ENCODE peak calls at places on chromosomes 16 and 17, in six cellular contexts. One of them, this sample, is unnamed.

GRCh38 chr17:30831257-30831656 is 509 bp upstream of the ATAD5 start:
- DNase-seq in stimulated activated CD4-positive, alpha-beta T cell treated with anti-CD3 and anti-CD28 coated beads, TNF-alpha, amount 100 ng/mL, for 48 hours: no peak
- DNase-seq in aorta: no peak
- DNase-seq in posterior vena cava: no peak
- DNase-seq in H7: peak
- DNase-seq in stimulated activated CD8-positive, alpha-beta memory T cell treated with anti-CD3 and anti-CD28 coated beads, Interleukin-15, amount 100 ng/mL, for 24 hours: no peak
- DNase-seq in this sample: no peak

GRCh38 chr16:8887438-8887765 is 5.3 kb downstream of the LITAFD start:
- DNase-seq in stimulated activated CD4-positive, alpha-beta T cell treated with anti-CD3 and anti-CD28 coated beads, TNF-alpha, amount 100 ng/mL, for 48 hours: no peak
- DNase-seq in aorta: no peak
- DNase-seq in posterior vena cava: peak
- DNase-seq in H7: no peak
- DNase-seq in stimulated activated CD8-positive, alpha-beta memory T cell treated with anti-CD3 and anti-CD28 coated beads, Interleukin-15, amount 100 ng/mL, for 24 hours: no peak
- DNase-seq in this sample: peak

GRCh38 chr17:3534881-3535252 is 22.7 kb downstream of the TRPV3 start:
- DNase-seq in stimulated activated CD4-positive, alpha-beta T cell treated with anti-CD3 and anti-CD28 coated beads, TNF-alpha, amount 100 ng/mL, for 48 hours: no peak
- DNase-seq in aorta: peak
- DNase-seq in posterior vena cava: no peak
- DNase-seq in H7: peak
- DNase-seq in stimulated activated CD8-positive, alpha-beta memory T cell treated with anti-CD3 and anti-CD28 coated beads, Interleukin-15, amount 100 ng/mL, for 24 hours: no peak
- DNase-seq in this sample: no peak

GRCh38 chr16:68019167-68019680 is 3.5 kb upstream of the DPEP2NB start:
- DNase-seq in stimulated activated CD4-positive, alpha-beta T cell treated with anti-CD3 and anti-CD28 coated beads, TNF-alpha, amount 100 ng/mL, for 48 hours: no peak
- DNase-seq in aorta: no peak
- DNase-seq in posterior vena cava: no peak
- DNase-seq in H7: no peak
- DNase-seq in stimulated activated CD8-positive, alpha-beta memory T cell treated with anti-CD3 and anti-CD28 coated beads, Interleukin-15, amount 100 ng/mL, for 24 hours: no peak
- DNase-seq in this sample: no peak

GRCh38 chr17:76687278-76688164 is 23.2 kb downstream of the MXRA7 start:
- DNase-seq in stimulated activated CD4-positive, alpha-beta T cell treated with anti-CD3 and anti-CD28 coated beads, TNF-alpha, amount 100 ng/mL, for 48 hours: no peak
- DNase-seq in aorta: peak
- DNase-seq in posterior vena cava: peak
- DNase-seq in H7: peak
- DNase-seq in stimulated activated CD8-positive, alpha-beta memory T cell treated with anti-CD3 and anti-CD28 coated beads, Interleukin-15, amount 100 ng/mL, for 24 hours: no peak
- DNase-seq in this sample: no peak

GRCh38 chr17:35046245-35046644 is 17.3 kb downstream of the RFFL start:
- DNase-seq in stimulated activated CD4-positive, alpha-beta T cell treated with anti-CD3 and anti-CD28 coated beads, TNF-alpha, amount 100 ng/mL, for 48 hours: no peak
- DNase-seq in aorta: no peak
- DNase-seq in posterior vena cava: no peak
- DNase-seq in H7: no peak
- DNase-seq in stimulated activated CD8-positive, alpha-beta memory T cell treated with anti-CD3 and anti-CD28 coated beads, Interleukin-15, amount 100 ng/mL, for 24 hours: no peak
- DNase-seq in this sample: no peak

GRCh38 chr16:4307215-4308037 is 8.4 kb upstream of the GLIS2 start:
- DNase-seq in stimulated activated CD4-positive, alpha-beta T cell treated with anti-CD3 and anti-CD28 coated beads, TNF-alpha, amount 100 ng/mL, for 48 hours: peak
- DNase-seq in aorta: peak
- DNase-seq in posterior vena cava: peak
- DNase-seq in H7: peak
- DNase-seq in stimulated activated CD8-positive, alpha-beta memory T cell treated with anti-CD3 and anti-CD28 coated beads, Interleukin-15, amount 100 ng/mL, for 24 hours: peak
- DNase-seq in this sample: peak

GRCh38 chr16:10940501-10941079 is 1.7 kb downstream of the DEXI start:
- DNase-seq in stimulated activated CD4-positive, alpha-beta T cell treated with anti-CD3 and anti-CD28 coated beads, TNF-alpha, amount 100 ng/mL, for 48 hours: no peak
- DNase-seq in aorta: peak
- DNase-seq in posterior vena cava: peak
- DNase-seq in H7: no peak
- DNase-seq in stimulated activated CD8-positive, alpha-beta memory T cell treated with anti-CD3 and anti-CD28 coated beads, Interleukin-15, amount 100 ng/mL, for 24 hours: no peak
- DNase-seq in this sample: no peak

GRCh38 chr16:5502467-5502869 is 404.9 kb upstream of the EEF2KMT start:
- DNase-seq in stimulated activated CD4-positive, alpha-beta T cell treated with anti-CD3 and anti-CD28 coated beads, TNF-alpha, amount 100 ng/mL, for 48 hours: no peak
- DNase-seq in aorta: no peak
- DNase-seq in posterior vena cava: no peak
- DNase-seq in H7: peak
- DNase-seq in stimulated activated CD8-positive, alpha-beta memory T cell treated with anti-CD3 and anti-CD28 coated beads, Interleukin-15, amount 100 ng/mL, for 24 hours: no peak
- DNase-seq in this sample: no peak

GRCh38 chr17:69961488-69962145 is 113.4 kb upstream of the KCNJ16 start:
- DNase-seq in stimulated activated CD4-positive, alpha-beta T cell treated with anti-CD3 and anti-CD28 coated beads, TNF-alpha, amount 100 ng/mL, for 48 hours: no peak
- DNase-seq in aorta: peak
- DNase-seq in posterior vena cava: peak
- DNase-seq in H7: peak
- DNase-seq in stimulated activated CD8-positive, alpha-beta memory T cell treated with anti-CD3 and anti-CD28 coated beads, Interleukin-15, amount 100 ng/mL, for 24 hours: no peak
- DNase-seq in this sample: no peak